ENCODE peak calls at places on chromosomes 4 and X, in five cellular contexts. One of them, this sample, is unnamed.

GRCh38 chr4:21753084-21753760 is 195.3 kb downstream of the KCNIP4 start:
- DNase-seq in K562: no peak
- DNase-seq in heart left ventricle: no peak
- DNase-seq in suprapubic skin: no peak
- DNase-seq in HCT116: no peak
- DNase-seq in this sample: no peak

GRCh38 chr4:118738999-118739690 is 54.0 kb downstream of the METTL14 start:
- DNase-seq in K562: no peak
- DNase-seq in HCT116: no peak
- DNase-seq in heart left ventricle: no peak
- DNase-seq in suprapubic skin: no peak
- DNase-seq in this sample: no peak

GRCh38 chr4:90498175-90498574 is 371.0 kb downstream of the CCSER1 start:
- DNase-seq in K562: no peak
- DNase-seq in suprapubic skin: no peak
- DNase-seq in HCT116: no peak
- DNase-seq in heart left ventricle: no peak
- DNase-seq in this sample: no peak

GRCh38 chrX:111095974-111096870 is at the start of gene PAK3:
- DNase-seq in HCT116: no peak
- DNase-seq in suprapubic skin: peak; percentile 77
- DNase-seq in K562: no peak
- DNase-seq in heart left ventricle: peak; percentile 23
- DNase-seq in this sample: peak; percentile 18

GRCh38 chr4:177660223-177660622 is 218.0 kb upstream of the AGA start:
- DNase-seq in HCT116: no peak
- DNase-seq in suprapubic skin: no peak
- DNase-seq in K562: no peak
- DNase-seq in heart left ventricle: no peak
- DNase-seq in this sample: no peak

GRCh38 chr4:182574706-182575105 is 331.5 kb downstream of the TENM3 start:
- DNase-seq in HCT116: no peak
- DNase-seq in heart left ventricle: no peak
- DNase-seq in K562: no peak
- DNase-seq in suprapubic skin: no peak
- DNase-seq in this sample: no peak

GRCh38 chrX:133994576-133994975 is 9.2 kb upstream of the GPC3 start:
- DNase-seq in suprapubic skin: no peak
- DNase-seq in HCT116: no peak
- DNase-seq in heart left ventricle: no peak
- DNase-seq in K562: no peak
- DNase-seq in this sample: no peak

GRCh38 chr4:110211007-110211769 is 12.8 kb upstream of the ELOVL6 start:
- DNase-seq in heart left ventricle: no peak
- DNase-seq in suprapubic skin: no peak
- DNase-seq in HCT116: no peak
- DNase-seq in K562: peak; percentile 56
- DNase-seq in this sample: no peak

GRCh38 chrX:154458954-154459829 is 1.1 kb downstream of the PLXNA3 start:
- DNase-seq in HCT116: no peak
- DNase-seq in heart left ventricle: peak; percentile 32
- DNase-seq in K562: no peak
- DNase-seq in suprapubic skin: no peak
- DNase-seq in this sample: no peak

GRCh38 chr4:62644372-62644771 is 1444.2 kb downstream of the ADGRL3 start:
- DNase-seq in HCT116: no peak
- DNase-seq in K562: peak; percentile 4
- DNase-seq in suprapubic skin: no peak
- DNase-seq in heart left ventricle: peak; percentile 17
- DNase-seq in this sample: no peak

GRCh38 chrX:85429066-85429465 is 49.6 kb upstream of the POF1B start:
- DNase-seq in suprapubic skin: no peak
- DNase-seq in heart left ventricle: no peak
- DNase-seq in K562: no peak
- DNase-seq in HCT116: no peak
- DNase-seq in this sample: no peak

GRCh38 chr4:88523325-88524129 is at the start of gene PYURF:
- DNase-seq in HCT116: peak; percentile 71
- DNase-seq in suprapubic skin: peak; percentile 98
- DNase-seq in heart left ventricle: peak; percentile 94
- DNase-seq in K562: peak; percentile 96
- DNase-seq in this sample: peak; percentile 99

GRCh38 chr4:122796801-122797404 is 29.7 kb upstream of the FGF2 start:
- DNase-seq in K562: peak; percentile 62
- DNase-seq in HCT116: no peak
- DNase-seq in suprapubic skin: no peak
- DNase-seq in heart left ventricle: no peak
- DNase-seq in this sample: no peak

GRCh38 chr4:83075696-83076095 is 38.8 kb downstream of the PLAC8 start:
- DNase-seq in HCT116: no peak
- DNase-seq in heart left ventricle: no peak
- DNase-seq in suprapubic skin: no peak
- DNase-seq in K562: no peak
- DNase-seq in this sample: no peak

GRCh38 chr4:106080376-106080775 is 185.1 kb downstream of the NPNT start:
- DNase-seq in HCT116: no peak
- DNase-seq in K562: no peak
- DNase-seq in heart left ventricle: no peak
- DNase-seq in suprapubic skin: no peak
- DNase-seq in this sample: no peak

GRCh38 chr4:147707892-147708672 is 23.8 kb upstream of the ARHGAP10 start:
- DNase-seq in heart left ventricle: peak; percentile 57
- DNase-seq in HCT116: peak; percentile 66
- DNase-seq in K562: peak; percentile 42
- DNase-seq in suprapubic skin: no peak
- DNase-seq in this sample: peak; percentile 62

GRCh38 chr4:109012286-109012880 is 249.5 kb upstream of the ETNPPL start:
- DNase-seq in HCT116: no peak
- DNase-seq in heart left ventricle: no peak
- DNase-seq in suprapubic skin: no peak
- DNase-seq in K562: no peak
- DNase-seq in this sample: no peak

GRCh38 chr4:85747871-85748491 is 273.0 kb downstream of the ARHGAP24 start:
- DNase-seq in suprapubic skin: no peak
- DNase-seq in HCT116: peak; percentile 73
- DNase-seq in K562: peak; percentile 74
- DNase-seq in heart left ventricle: peak; percentile 37
- DNase-seq in this sample: no peak

GRCh38 chr4:184950117-184950830 is 68.0 kb upstream of the HELT start:
- DNase-seq in heart left ventricle: no peak
- DNase-seq in HCT116: no peak
- DNase-seq in suprapubic skin: no peak
- DNase-seq in K562: no peak
- DNase-seq in this sample: peak; percentile 50

GRCh38 chr4:57490520-57490919 is 380.3 kb upstream of the IGFBP7 start:
- DNase-seq in suprapubic skin: no peak
- DNase-seq in K562: no peak
- DNase-seq in heart left ventricle: peak; percentile 25
- DNase-seq in HCT116: no peak
- DNase-seq in this sample: no peak

GRCh38 chrX:72309297-72310071 is 3.8 kb upstream of the CITED1 start:
- DNase-seq in K562: peak; percentile 37
- DNase-seq in HCT116: no peak
- DNase-seq in heart left ventricle: no peak
- DNase-seq in suprapubic skin: no peak
- DNase-seq in this sample: no peak

GRCh38 chr4:40576651-40577480 is 52.8 kb downstream of the RBM47 start:
- DNase-seq in HCT116: peak; percentile 66
- DNase-seq in suprapubic skin: peak; percentile 81
- DNase-seq in K562: peak; percentile 48
- DNase-seq in heart left ventricle: peak; percentile 72
- DNase-seq in this sample: peak; percentile 91

GRCh38 chrX:30643313-30643821 is 9.9 kb upstream of the GK start:
- DNase-seq in heart left ventricle: no peak
- DNase-seq in K562: no peak
- DNase-seq in suprapubic skin: no peak
- DNase-seq in HCT116: no peak
- DNase-seq in this sample: no peak

GRCh38 chr4:150135134-150135773 is 57.0 kb downstream of the DCLK2 start:
- DNase-seq in K562: no peak
- DNase-seq in suprapubic skin: no peak
- DNase-seq in heart left ventricle: no peak
- DNase-seq in HCT116: no peak
- DNase-seq in this sample: no peak

GRCh38 chr4:108080752-108081151 is 88.0 kb downstream of the LEF1 start:
- DNase-seq in heart left ventricle: no peak
- DNase-seq in K562: no peak
- DNase-seq in HCT116: no peak
- DNase-seq in suprapubic skin: no peak
- DNase-seq in this sample: no peak

GRCh38 chr4:36471903-36472302 is 190.5 kb downstream of the DTHD1 start:
- DNase-seq in heart left ventricle: no peak
- DNase-seq in HCT116: no peak
- DNase-seq in suprapubic skin: no peak
- DNase-seq in K562: no peak
- DNase-seq in this sample: no peak

GRCh38 chr4:170581322-170581721 is 491.6 kb upstream of the AADAT start:
- DNase-seq in suprapubic skin: no peak
- DNase-seq in K562: peak; percentile 2
- DNase-seq in heart left ventricle: no peak
- DNase-seq in HCT116: peak; percentile 35
- DNase-seq in this sample: no peak

DNA sequence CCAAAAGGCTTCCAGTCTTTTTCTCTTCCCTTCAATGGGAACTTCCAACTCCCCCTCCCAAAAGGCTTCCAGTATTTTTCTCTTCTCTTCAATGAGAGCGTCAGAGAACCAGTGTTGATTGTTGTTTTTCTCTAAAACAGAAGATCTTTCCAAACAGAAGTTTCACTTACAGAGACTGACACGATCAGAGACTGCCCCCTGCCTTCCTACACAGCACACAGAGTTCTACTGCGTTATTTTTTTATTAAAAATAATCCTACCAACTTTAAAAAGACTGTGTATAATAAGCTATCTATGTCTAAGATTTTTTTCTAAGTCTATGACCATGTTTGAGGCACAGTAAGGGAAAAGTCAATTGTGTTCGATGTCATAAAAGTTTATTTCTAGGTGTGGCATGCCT is 3.5 kb upstream of the HTR2C start:
- DNase-seq in HCT116: no peak
- DNase-seq in heart left ventricle: no peak
- DNase-seq in suprapubic skin: no peak
- DNase-seq in K562: no peak
- DNase-seq in this sample: no peak
- TF ChIP-seq CTCF in HCT116: peak; percentile 21
- TF ChIP-seq CTCF in heart left ventricle: no peak
- TF ChIP-seq CTCF in suprapubic skin: no peak
- TF ChIP-seq CTCF in K562: no peak
- TF ChIP-seq CTCF in this sample: no peak

DNA sequence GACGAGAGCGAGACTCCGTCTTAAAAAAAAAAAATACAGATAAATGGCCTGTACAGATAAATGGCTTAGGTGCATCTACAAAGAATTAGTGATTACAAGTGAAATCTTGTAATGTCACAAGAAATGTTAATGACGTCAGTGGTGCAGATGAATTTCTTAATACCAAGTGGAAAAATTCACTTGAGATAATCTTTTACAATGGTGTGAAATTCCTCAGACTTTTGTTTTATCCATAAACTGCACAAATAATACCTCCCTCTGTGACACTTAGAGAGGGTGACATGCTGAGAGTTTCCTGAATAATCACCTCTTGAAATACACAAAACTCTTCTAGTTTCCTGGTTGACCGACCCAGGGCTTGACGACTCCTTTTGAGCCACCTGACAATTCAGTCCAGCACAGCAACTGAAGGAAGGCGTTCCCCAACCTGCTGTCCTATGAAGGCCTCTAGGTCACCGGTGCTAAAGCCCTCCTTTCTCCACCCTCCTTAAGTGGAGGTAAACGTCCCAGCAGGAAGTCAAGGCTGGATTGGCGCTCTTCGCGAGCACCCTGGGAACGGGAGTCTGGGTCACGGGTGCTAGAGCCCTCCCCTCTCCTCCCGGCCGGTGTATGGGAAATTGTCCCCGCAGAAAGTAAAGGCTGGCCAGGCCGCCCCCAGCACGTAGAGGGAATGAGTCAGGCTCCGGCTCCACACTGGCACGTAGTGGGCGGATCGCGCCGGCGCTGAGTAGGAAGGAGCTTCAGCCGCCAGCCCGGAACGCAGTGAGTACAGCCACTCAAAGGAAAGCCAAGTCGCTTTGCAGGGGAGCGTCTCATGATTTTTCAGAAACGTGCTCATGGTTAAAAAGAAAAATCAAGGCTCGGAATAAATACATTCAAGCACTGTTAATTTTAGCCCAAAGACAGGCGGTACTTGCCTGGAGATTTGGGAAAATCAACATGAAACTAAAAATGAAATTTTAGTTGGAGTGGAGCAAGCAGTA is at the start of gene TMEM144:
- DNase-seq in suprapubic skin: peak; percentile 93
- DNase-seq in HCT116: peak; percentile 89
- DNase-seq in heart left ventricle: peak; percentile 90
- DNase-seq in K562: peak; percentile 92
- DNase-seq in this sample: peak; percentile 89
- TF ChIP-seq POLR2A in suprapubic skin: no peak
- TF ChIP-seq POLR2A in HCT116: peak; percentile 58
- TF ChIP-seq POLR2A in heart left ventricle: peak; percentile 72
- TF ChIP-seq POLR2A in K562: peak; percentile 84
- TF ChIP-seq POLR2A in this sample: no peak

GRCh38 chr4:2402053-2402452 is 16.4 kb downstream of the ZFYVE28 start:
- DNase-seq in HCT116: no peak
- DNase-seq in K562: peak; percentile 93
- DNase-seq in heart left ventricle: peak; percentile 64
- DNase-seq in suprapubic skin: no peak
- DNase-seq in this sample: peak; percentile 90

GRCh38 chr4:2402941-2403340 is 15.5 kb downstream of the ZFYVE28 start:
- DNase-seq in heart left ventricle: no peak
- DNase-seq in suprapubic skin: no peak
- DNase-seq in K562: no peak
- DNase-seq in HCT116: no peak
- DNase-seq in this sample: no peak

GRCh38 chr4:2400841-2401609 is 17.4 kb downstream of the ZFYVE28 start:
- DNase-seq in heart left ventricle: no peak
- DNase-seq in K562: no peak
- DNase-seq in HCT116: no peak
- DNase-seq in suprapubic skin: no peak
- DNase-seq in this sample: no peak

GRCh38 chr4:2402453-2402852 is 16.0 kb downstream of the ZFYVE28 start:
- DNase-seq in heart left ventricle: no peak
- DNase-seq in HCT116: no peak
- DNase-seq in suprapubic skin: no peak
- DNase-seq in K562: no peak
- DNase-seq in this sample: no peak

DNA sequence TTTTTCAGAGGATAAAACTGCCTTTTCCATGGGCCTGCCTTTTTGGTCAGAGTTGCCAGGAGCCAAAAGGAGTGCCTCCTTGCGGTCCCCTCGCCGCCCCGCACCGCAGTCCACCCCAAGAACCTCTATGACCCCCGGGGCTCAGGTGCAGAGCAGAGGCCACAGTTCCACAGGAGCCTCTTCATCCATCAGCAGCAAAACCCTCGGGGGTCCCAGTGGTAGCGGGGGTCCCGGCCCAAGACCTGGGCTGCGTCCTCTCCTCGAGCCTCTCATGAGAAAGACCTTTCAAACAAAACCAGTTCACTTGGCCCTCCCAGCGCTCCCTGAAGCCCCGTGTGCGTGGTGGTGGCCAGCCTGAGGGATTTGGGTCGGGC is 16.8 kb downstream of the ZFYVE28 start:
- DNase-seq in heart left ventricle: no peak
- DNase-seq in K562: no peak
- DNase-seq in suprapubic skin: no peak
- DNase-seq in HCT116: no peak
- DNase-seq in this sample: no peak
- H3K4me3 ChIP-seq in heart left ventricle: peak overlapping the region; percentile 48
- H3K4me3 ChIP-seq in K562: no peak overlapping the region
- H3K4me3 ChIP-seq in suprapubic skin: peak overlapping the region; percentile 37
- H3K4me3 ChIP-seq in HCT116: no peak overlapping the region
- H3K4me3 ChIP-seq in this sample: no peak overlapping the region

GRCh38 chr4:38730493-38730829 is 52.3 kb downstream of the TLR10 start:
- DNase-seq in suprapubic skin: no peak
- DNase-seq in HCT116: no peak
- DNase-seq in K562: no peak
- DNase-seq in heart left ventricle: no peak
- DNase-seq in this sample: no peak
- TF ChIP-seq CTCF in suprapubic skin: no peak
- TF ChIP-seq CTCF in HCT116: no peak
- TF ChIP-seq CTCF in K562: no peak
- TF ChIP-seq CTCF in heart left ventricle: no peak
- TF ChIP-seq CTCF in this sample: no peak

This sample was measured in lower leg skin.